ENCODE peak calls at places on chromosomes 6 and 20, in seven cellular contexts. One of them, this sample, is unnamed.

GRCh38 chr6:142444800-142445405 is 143.1 kb downstream of the ADGRG6 start:
- DNase-seq in right cardiac atrium: no peak
- DNase-seq in foreskin fibroblast: no peak
- DNase-seq in NCI-H1436 treated with DMSO at 0.1 percent for 48 hours: peak
- DNase-seq in stimulated activated CD4-positive, alpha-beta T cell treated with anti-CD3 and anti-CD28 coated beads, TNF-alpha, amount 100 ng/mL, for 4 hours: no peak
- DNase-seq in tibial artery: no peak
- DNase-seq in smooth muscle cell of the brain vasculature: no peak
- DNase-seq in this sample: no peak

GRCh38 chr6:14731638-14732037 is 514.2 kb upstream of the JARID2 start:
- DNase-seq in right cardiac atrium: no peak
- DNase-seq in foreskin fibroblast: no peak
- DNase-seq in NCI-H1436 treated with DMSO at 0.1 percent for 48 hours: no peak
- DNase-seq in stimulated activated CD4-positive, alpha-beta T cell treated with anti-CD3 and anti-CD28 coated beads, TNF-alpha, amount 100 ng/mL, for 4 hours: no peak
- DNase-seq in tibial artery: no peak
- DNase-seq in smooth muscle cell of the brain vasculature: no peak
- DNase-seq in this sample: no peak

GRCh38 chr6:136326038-136326561 is 36.5 kb upstream of the BCLAF1 start:
- DNase-seq in right cardiac atrium: no peak
- DNase-seq in foreskin fibroblast: no peak
- DNase-seq in NCI-H1436 treated with DMSO at 0.1 percent for 48 hours: no peak
- DNase-seq in stimulated activated CD4-positive, alpha-beta T cell treated with anti-CD3 and anti-CD28 coated beads, TNF-alpha, amount 100 ng/mL, for 4 hours: no peak
- DNase-seq in tibial artery: no peak
- DNase-seq in smooth muscle cell of the brain vasculature: no peak
- DNase-seq in this sample: no peak

GRCh38 chr6:138465007-138465645 is 34.2 kb downstream of the NHSL1 start:
- DNase-seq in right cardiac atrium: no peak
- DNase-seq in foreskin fibroblast: peak
- DNase-seq in NCI-H1436 treated with DMSO at 0.1 percent for 48 hours: no peak
- DNase-seq in stimulated activated CD4-positive, alpha-beta T cell treated with anti-CD3 and anti-CD28 coated beads, TNF-alpha, amount 100 ng/mL, for 4 hours: no peak
- DNase-seq in tibial artery: no peak
- DNase-seq in smooth muscle cell of the brain vasculature: peak
- DNase-seq in this sample: no peak

GRCh38 chr20:61958773-61959172 is 106.9 kb downstream of the TAF4 start:
- DNase-seq in right cardiac atrium: no peak
- DNase-seq in foreskin fibroblast: no peak
- DNase-seq in NCI-H1436 treated with DMSO at 0.1 percent for 48 hours: no peak
- DNase-seq in stimulated activated CD4-positive, alpha-beta T cell treated with anti-CD3 and anti-CD28 coated beads, TNF-alpha, amount 100 ng/mL, for 4 hours: no peak
- DNase-seq in tibial artery: peak
- DNase-seq in smooth muscle cell of the brain vasculature: no peak
- DNase-seq in this sample: no peak

GRCh38 chr6:106529438-106529837 is 99.9 kb downstream of the RTN4IP1 start:
- DNase-seq in right cardiac atrium: no peak
- DNase-seq in foreskin fibroblast: no peak
- DNase-seq in NCI-H1436 treated with DMSO at 0.1 percent for 48 hours: no peak
- DNase-seq in stimulated activated CD4-positive, alpha-beta T cell treated with anti-CD3 and anti-CD28 coated beads, TNF-alpha, amount 100 ng/mL, for 4 hours: no peak
- DNase-seq in tibial artery: no peak
- DNase-seq in smooth muscle cell of the brain vasculature: no peak
- DNase-seq in this sample: no peak

GRCh38 chr6:43907789-43908472 is 137.9 kb downstream of the VEGFA start:
- DNase-seq in right cardiac atrium: no peak
- DNase-seq in foreskin fibroblast: no peak
- DNase-seq in NCI-H1436 treated with DMSO at 0.1 percent for 48 hours: no peak
- DNase-seq in stimulated activated CD4-positive, alpha-beta T cell treated with anti-CD3 and anti-CD28 coated beads, TNF-alpha, amount 100 ng/mL, for 4 hours: no peak
- DNase-seq in tibial artery: no peak
- DNase-seq in smooth muscle cell of the brain vasculature: no peak
- DNase-seq in this sample: no peak

GRCh38 chr6:18412073-18412472 is 24.9 kb downstream of the RNF144B start:
- DNase-seq in right cardiac atrium: no peak
- DNase-seq in foreskin fibroblast: no peak
- DNase-seq in NCI-H1436 treated with DMSO at 0.1 percent for 48 hours: no peak
- DNase-seq in stimulated activated CD4-positive, alpha-beta T cell treated with anti-CD3 and anti-CD28 coated beads, TNF-alpha, amount 100 ng/mL, for 4 hours: no peak
- DNase-seq in tibial artery: no peak
- DNase-seq in smooth muscle cell of the brain vasculature: no peak
- DNase-seq in this sample: no peak

GRCh38 chr6:143513410-143513809 is 1.9 kb upstream of the FUCA2 start:
- DNase-seq in right cardiac atrium: no peak
- DNase-seq in foreskin fibroblast: no peak
- DNase-seq in NCI-H1436 treated with DMSO at 0.1 percent for 48 hours: no peak
- DNase-seq in stimulated activated CD4-positive, alpha-beta T cell treated with anti-CD3 and anti-CD28 coated beads, TNF-alpha, amount 100 ng/mL, for 4 hours: no peak
- DNase-seq in tibial artery: no peak
- DNase-seq in smooth muscle cell of the brain vasculature: no peak
- DNase-seq in this sample: no peak